ENCODE peak calls at places on chromosomes 12 and 14, in six cellular contexts. B, M, P, S, N and Y are unnamed samples.

GRCh38 chr12:88496429-88497190 is 83.7 kb downstream of the KITLG start:
- DNase-seq in B (no peak), M (no peak), P (peak; percentile 38), S (no peak), N (no peak), Y (no peak)

GRCh38 chr12:130765186-130765659 is 49.1 kb upstream of the RIMBP2 start:
- DNase-seq in B (peak; percentile 34), M (peak; percentile 48), P (peak; percentile 33), S (no peak), N (no peak), Y (no peak)

GRCh38 chr12:14327717-14328116 is 37.8 kb upstream of the ATF7IP start:
- DNase-seq in B (no peak), M (no peak), P (peak; percentile 80), S (no peak), N (no peak), Y (no peak)

GRCh38 chr12:10361622-10362021 is 28.2 kb downstream of the KLRK1 start:
- DNase-seq in B (peak; percentile 66), M (no peak), P (peak; percentile 80), S (no peak), N (peak; percentile 41), Y (no peak)

GRCh38 chr12:71838661-71839060 is 898 bp upstream of the TBC1D15 start:
- DNase-seq in B (no peak), M (no peak), P (no peak), S (no peak), N (no peak), Y (no peak)

GRCh38 chr12:106415134-106415533 is 57.6 kb downstream of the POLR3B start:
- DNase-seq in B (peak; percentile 60), M (no peak), P (peak; percentile 87), S (no peak), N (peak; percentile 59), Y (no peak)

GRCh38 chr12:52672321-52672933 is 7.8 kb downstream of the KRT1 start:
- DNase-seq in B (peak; percentile 10), M (no peak), P (peak; percentile 27), S (no peak), N (peak; percentile 94), Y (no peak)

GRCh38 chr14:105944632-105945610 is 418.5 kb downstream of the TMEM121 start:
- DNase-seq in B (peak; percentile 73), M (no peak), P (no peak), S (no peak), N (no peak), Y (no peak)

GRCh38 chr12:22318122-22318737 is 16.3 kb downstream of the ST8SIA1 start:
- DNase-seq in B (peak; percentile 18), M (no peak), P (peak; percentile 75), S (no peak), N (peak; percentile 30), Y (no peak)

GRCh38 chr12:108335349-108336119 is 3.6 kb downstream of the CMKLR1 start:
- DNase-seq in B (no peak), M (no peak), P (no peak), S (no peak), N (no peak), Y (peak; percentile 75)

GRCh38 chr12:4031703-4032291 is 158.6 kb upstream of the PARP11 start:
- DNase-seq in B (peak; percentile 28), M (no peak), P (peak; percentile 62), S (no peak), N (peak; percentile 69), Y (no peak)

GRCh38 chr12:69779928-69780327 is 41.3 kb downstream of the RAB3IP start:
- DNase-seq in B (peak; percentile 79), M (no peak), P (peak; percentile 36), S (peak; percentile 54), N (peak; percentile 34), Y (no peak)

GRCh38 chr12:55830601-55831406 is 1.4 kb upstream of the DNAJC14 start:
- DNase-seq in B (no peak), M (peak; percentile 75), P (peak; percentile 66), S (no peak), N (no peak), Y (no peak)

GRCh38 chr14:92726135-92726932 is 22.1 kb downstream of the LGMN start:
- DNase-seq in B (peak; percentile 88), M (no peak), P (peak; percentile 90), S (no peak), N (peak; percentile 66), Y (no peak)

GRCh38 chr14:72903707-72904106 is 9.8 kb upstream of the DPF3 start:
- DNase-seq in B (no peak), M (no peak), P (no peak), S (no peak), N (no peak), Y (no peak)

GRCh38 chr12:108313236-108313608 is 25.9 kb downstream of the CMKLR1 start:
- DNase-seq in B (no peak), M (no peak), P (no peak), S (no peak), N (no peak), Y (no peak)

GRCh38 chr14:72788255-72788654 is 105.6 kb downstream of the DPF3 start:
- DNase-seq in B (no peak), M (no peak), P (no peak), S (no peak), N (no peak), Y (no peak)

GRCh38 chr12:41577995-41578394 is 389.9 kb downstream of the PDZRN4 start:
- DNase-seq in B (no peak), M (no peak), P (peak; percentile 2), S (no peak), N (no peak), Y (no peak)

GRCh38 chr14:52268191-52269061 is 928 bp downstream of the PTGDR start:
- DNase-seq in B (no peak), M (no peak), P (peak; percentile 35), S (no peak), N (peak; percentile 42), Y (no peak)

GRCh38 chr12:71840226-71840847 is 778 bp downstream of the TBC1D15 start:
- DNase-seq in B (peak; percentile 77), M (no peak), P (peak; percentile 73), S (no peak), N (peak; percentile 86), Y (no peak)

GRCh38 chr12:68451261-68452091 is 119.3 kb upstream of the MDM1 start:
- DNase-seq in B (peak; percentile 27), M (no peak), P (peak; percentile 96), S (no peak), N (peak; percentile 37), Y (peak; percentile 66)

GRCh38 chr12:41514050-41514449 is 325.9 kb downstream of the PDZRN4 start:
- DNase-seq in B (no peak), M (no peak), P (peak; percentile 9), S (no peak), N (no peak), Y (peak; percentile 16)

GRCh38 chr14:101507306-101508150 is 53.8 kb upstream of the DIO3 start:
- DNase-seq in B (no peak), M (no peak), P (no peak), S (no peak), N (no peak), Y (no peak)

GRCh38 chr12:57838594-57839302 is 7.8 kb downstream of the CTDSP2 start:
- DNase-seq in B (no peak), M (peak; percentile 48), P (no peak), S (no peak), N (no peak), Y (peak; percentile 40)

GRCh38 chr12:57841445-57841844 is 5.1 kb downstream of the CTDSP2 start:
- DNase-seq in B (no peak), M (no peak), P (no peak), S (no peak), N (no peak), Y (no peak)

GRCh38 chr12:57842342-57843294 is 3.9 kb downstream of the CTDSP2 start:
- DNase-seq in B (no peak), M (peak; percentile 57), P (no peak), S (no peak), N (no peak), Y (no peak)

GRCh38 chr12:57839996-57840395 is 6.5 kb downstream of the CTDSP2 start:
- DNase-seq in B (no peak), M (no peak), P (no peak), S (no peak), N (no peak), Y (no peak)

DNA sequence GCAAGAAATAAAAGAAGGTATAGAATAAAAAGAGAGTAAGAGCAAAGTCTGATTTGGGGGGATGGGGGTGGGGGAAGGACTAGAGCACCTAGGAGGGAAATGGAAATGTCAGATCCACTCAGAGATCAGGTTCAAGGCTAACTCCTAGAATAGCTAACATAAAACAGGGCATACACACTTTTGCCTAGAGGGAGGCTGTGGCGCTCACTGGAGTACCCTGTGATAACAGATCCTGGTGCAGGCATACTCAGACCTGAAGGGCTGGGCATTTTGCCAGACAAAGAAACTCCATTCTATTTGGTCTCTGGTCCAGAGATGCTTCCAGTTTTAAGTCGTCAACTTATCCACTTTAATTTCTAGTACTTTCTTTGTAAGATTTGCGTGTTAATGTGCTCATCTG is 5.8 kb downstream of the CTDSP2 start:
- DNase-seq in B (no peak), M (no peak), P (peak; percentile 44), S (no peak), N (peak; percentile 20), Y (no peak)
- H4K20me1 ChIP-seq in B (peaks cover 56% of the 10 kb centered on the region), M (peaks cover 43% of the 10 kb centered on the region), P (peaks cover 6% of the 10 kb centered on the region), S (peaks cover 39% of the 10 kb centered on the region), N (no peaks in the 10 kb centered on the region), Y (peaks cover 51% of the 10 kb centered on the region)

GRCh38 chr12:49577589-49578315 is 9.8 kb upstream of the MCRS1 start:
- DNase-seq in B (no peak), M (no peak), P (no peak), S (no peak), N (no peak), Y (no peak)
- H4K20me1 ChIP-seq in B (no peaks in the 10 kb centered on the region), M (no peaks in the 10 kb centered on the region), P (no peaks in the 10 kb centered on the region), S (peaks cover 14% of the 10 kb centered on the region), N (no peaks in the 10 kb centered on the region), Y (no peaks in the 10 kb centered on the region)

GRCh38 chr14:56129941-56130340 is 11.7 kb downstream of the PELI2 start:
- DNase-seq in B (no peak), M (no peak), P (no peak), S (no peak), N (no peak), Y (no peak)

GRCh38 chr14:56133547-56133946 is 15.3 kb downstream of the PELI2 start:
- DNase-seq in B (no peak), M (no peak), P (no peak), S (no peak), N (no peak), Y (no peak)

GRCh38 chr14:56129092-56129491 is 10.9 kb downstream of the PELI2 start:
- DNase-seq in B (no peak), M (no peak), P (no peak), S (no peak), N (no peak), Y (no peak)

GRCh38 chr14:56131865-56132830 is 13.9 kb downstream of the PELI2 start:
- DNase-seq in B (no peak), M (no peak), P (no peak), S (no peak), N (no peak), Y (no peak)

GRCh38 chr14:56131004-56131864 is 13.0 kb downstream of the PELI2 start:
- DNase-seq in B (no peak), M (no peak), P (no peak), S (no peak), N (no peak), Y (no peak)
- H4K20me1 ChIP-seq in B (no peaks in the 10 kb centered on the region), M (no peaks in the 10 kb centered on the region), P (no peaks in the 10 kb centered on the region), S (peaks cover 7% of the 10 kb centered on the region), N (no peaks in the 10 kb centered on the region), Y (no peaks in the 10 kb centered on the region)

DNA sequence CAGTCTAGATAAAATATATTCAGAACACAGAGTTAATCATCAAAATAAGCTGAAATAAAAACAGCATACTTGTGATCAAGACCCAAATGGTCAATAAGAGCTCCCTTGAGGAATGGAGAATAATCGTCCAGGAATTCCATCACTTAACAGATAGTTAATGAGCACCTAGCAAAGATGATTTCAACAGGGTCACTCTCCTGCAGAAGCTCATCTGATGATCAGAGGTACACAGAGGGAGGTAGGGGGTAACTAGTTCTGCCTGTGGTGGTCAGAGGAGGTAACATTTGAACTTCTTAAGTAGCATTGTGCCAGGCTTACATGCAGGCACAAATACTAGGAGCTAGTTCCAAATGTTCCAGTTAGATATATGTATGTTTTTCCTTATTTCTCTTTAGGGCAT is 9.5 kb downstream of the MED13L start:
- DNase-seq in B (no peak), M (no peak), P (no peak), S (no peak), N (no peak), Y (no peak)
- H4K20me1 ChIP-seq in B (peaks cover 81% of the 10 kb centered on the region), M (peaks cover 57% of the 10 kb centered on the region), P (peaks cover 11% of the 10 kb centered on the region), S (peaks cover 12% of the 10 kb centered on the region), N (peaks cover 13% of the 10 kb centered on the region), Y (peaks cover 54% of the 10 kb centered on the region)